ENCODE peak calls at places on chromosomes 7 and 10, in five cellular contexts. C is activated CD8-positive, alpha-beta T cell treated with anti-CD3 and anti-CD28 coated beads, Interleukin-2, amount 10 ng/mL, durations not matched to agents 7 days and 5 days; O is mesothelial cell of epicardium; I is neuronal stem cell; Z is fibroblast of the aortic adventitia. Y is an unnamed sample.

GRCh38 chr10:69269761-69270160 is 8.5 kb upstream of the HK1 start:
- DNase-seq in I (no peak), C (no peak), Z (peak), O (no peak), Y (no peak)

GRCh38 chr7:82631998-82632397 is 188.4 kb upstream of the CACNA2D1 start:
- DNase-seq in O (no peak), I (no peak), Z (peak), C (no peak), Y (no peak)

GRCh38 chr10:110414563-110415309 is 83.0 kb upstream of the DUSP5 start:
- DNase-seq in O (no peak), I (no peak), C (peak), Z (no peak), Y (no peak)

GRCh38 chr10:58352956-58353610 is 18.3 kb downstream of the UBE2D1 start:
- DNase-seq in C (no peak), I (no peak), O (no peak), Z (no peak), Y (no peak)

GRCh38 chr10:11444148-11444516 is 167.3 kb downstream of the USP6NL start:
- DNase-seq in O (no peak), Z (no peak), C (no peak), I (no peak), Y (no peak)

GRCh38 chr7:124489925-124490324 is 275.7 kb downstream of the GPR37 start:
- DNase-seq in C (no peak), O (no peak), Z (no peak), I (no peak), Y (no peak)

GRCh38 chr10:86169506-86170254 is 196.9 kb downstream of the GRID1 start:
- DNase-seq in O (no peak), I (no peak), Z (no peak), C (no peak), Y (no peak)

GRCh38 chr7:27897001-27897400 is 157.0 kb downstream of the TAX1BP1 start:
- DNase-seq in O (no peak), C (no peak), Z (no peak), I (no peak), Y (no peak)

GRCh38 chr10:102246261-102246660 is 929 bp downstream of the GBF1 start:
- DNase-seq in C (no peak), I (no peak), O (no peak), Z (peak), Y (no peak)

GRCh38 chr7:48643420-48644013 is 280.8 kb upstream of the CDC14C start:
- DNase-seq in I (no peak), O (no peak), C (no peak), Z (no peak), Y (no peak)

GRCh38 chr10:69346776-69347175 is 68.5 kb downstream of the HK1 start:
- DNase-seq in Z (no peak), I (no peak), C (no peak), O (no peak), Y (no peak)

GRCh38 chr10:61904711-61905445 is 3.4 kb downstream of the ARID5B start:
- DNase-seq in Z (peak), O (no peak), C (peak), I (no peak), Y (no peak)

GRCh38 chr10:70355234-70356021 is 27.0 kb downstream of the LRRC20 start:
- DNase-seq in O (no peak), I (no peak), Z (no peak), C (peak), Y (no peak)

GRCh38 chr7:35024298-35024697 is 13.0 kb downstream of the DPY19L1 start:
- DNase-seq in C (no peak), O (no peak), Z (no peak), I (no peak), Y (no peak)

GRCh38 chr10:11227103-11227502 is 209.4 kb downstream of the CELF2 start:
- DNase-seq in C (no peak), I (no peak), Z (no peak), O (no peak), Y (no peak)

GRCh38 chr7:151245360-151246160 is 2.9 kb downstream of the SMARCD3 start:
- DNase-seq in C (peak), O (peak), I (peak), Z (no peak), Y (peak)

GRCh38 chr7:28983396-28984190 is 25.5 kb upstream of the TRIL start:
- DNase-seq in C (no peak), I (no peak), Z (no peak), O (no peak), Y (no peak)

GRCh38 chr10:129978322-129978721 is 14.2 kb upstream of the EBF3 start:
- DNase-seq in Z (no peak), C (no peak), I (no peak), O (no peak), Y (no peak)

GRCh38 chr7:91918356-91918755 is 22.3 kb upstream of the AKAP9 start:
- DNase-seq in O (no peak), C (no peak), Z (no peak), I (no peak), Y (no peak)

GRCh38 chr10:76397210-76397881 is 965.9 kb downstream of the LRMDA start:
- DNase-seq in Z (peak), I (no peak), O (no peak), C (no peak), Y (no peak)

GRCh38 chr7:38020134-38020533 is 99.7 kb downstream of the EPDR1 start:
- DNase-seq in O (no peak), Z (peak), C (no peak), I (no peak), Y (no peak)

GRCh38 chr10:116665541-116666125 is 44.9 kb downstream of the PNLIPRP2 start:
- DNase-seq in C (no peak), O (no peak), I (no peak), Z (peak), Y (no peak)

GRCh38 chr7:149735779-149736477 is 37.5 kb downstream of the ZNF467 start:
- DNase-seq in I (no peak), Z (no peak), C (no peak), O (no peak), Y (no peak)

GRCh38 chr7:73741600-73741999 is 3.0 kb upstream of the ABHD11 start:
- DNase-seq in C (no peak), O (no peak), Z (no peak), I (no peak), Y (no peak)

GRCh38 chr10:110919349-110919931 is at the start of gene SHOC2:
- DNase-seq in C (peak), Z (no peak), I (no peak), O (peak), Y (peak)

GRCh38 chr7:1193593-1194424 is 33.8 kb upstream of the ZFAND2A start:
- DNase-seq in O (no peak), Z (peak), C (peak), I (no peak), Y (no peak)

GRCh38 chr7:138303230-138304070 is 156.6 kb upstream of the TRIM24 start:
- DNase-seq in O (no peak), Z (no peak), C (no peak), I (no peak), Y (no peak)

GRCh38 chr10:8013619-8014018 is 40.9 kb upstream of the GATA3 start:
- DNase-seq in Z (no peak), O (no peak), I (no peak), C (no peak), Y (no peak)

GRCh38 chr7:73742338-73742752 is 3.7 kb upstream of the ABHD11 start:
- DNase-seq in C (no peak), Z (no peak), O (no peak), I (no peak), Y (peak)

GRCh38 chr10:129598413-129598812 is 131.4 kb downstream of the MGMT start:
- DNase-seq in Z (no peak), I (no peak), C (no peak), O (no peak), Y (no peak)

GRCh38 chr10:13351340-13351915 is 3.3 kb upstream of the SEPHS1 start:
- DNase-seq in O (no peak), C (peak), Z (no peak), I (no peak), Y (no peak)

GRCh38 chr10:12214763-12215218 is 18.8 kb downstream of the CDC123 start:
- DNase-seq in O (no peak), I (peak), C (peak), Z (peak), Y (no peak)

GRCh38 chr7:45088821-45089313 is at the start of gene NACAD:
- DNase-seq in Z (peak), I (no peak), C (no peak), O (no peak), Y (no peak)

GRCh38 chr7:40211291-40212003 is 76.6 kb downstream of the SUGCT start:
- DNase-seq in Z (peak), C (no peak), O (no peak), I (no peak), Y (no peak)

Y was measured in progenitor cell of endocrine pancreas.